ENCODE peak calls at places on chromosomes 4 and X, in four cellular contexts. A is K562, W is endothelial cell of umbilical vein, X is IMR-90. B is an unnamed sample. For H3K9me1, the result is how much of the 10 kb centered on the place peaks cover.

GRCh38 chr4:2332976-2333319 is 71.0 kb upstream of the MXD4 start:
- DNase-seq in A (no peak), W (no peak), X (no peak), B (no peak)

GRCh38 chr4:60463846-60464502 is 736.2 kb upstream of the ADGRL3 start:
- DNase-seq in A (peak), W (no peak), X (no peak), B (no peak)

GRCh38 chrX:2974946-2975345 is 31.4 kb upstream of the ARSH start:
- DNase-seq in A (no peak), W (no peak), X (no peak), B (no peak)

GRCh38 chr4:123488916-123489315 is 92.3 kb downstream of the SPRY1 start:
- DNase-seq in A (peak), W (no peak), X (peak), B (peak)

GRCh38 chr4:56745082-56745481 is 64.0 kb upstream of the HOPX start:
- DNase-seq in A (no peak), W (no peak), X (no peak), B (no peak)

GRCh38 chrX:25278341-25278740 is 262.6 kb upstream of the ARX start:
- DNase-seq in A (no peak), W (no peak), X (no peak), B (no peak)

GRCh38 chr4:38125816-38126215 is 165.6 kb downstream of the PTTG2 start:
- DNase-seq in A (no peak), W (no peak), X (peak), B (no peak)

GRCh38 chr4:151117371-151117962 is 18.0 kb downstream of the RPS3A start:
- DNase-seq in A (peak), W (peak), X (peak), B (no peak)

GRCh38 chrX:39809326-39809725 is 288.4 kb downstream of the BCOR start:
- DNase-seq in A (no peak), W (peak), X (peak), B (peak)

GRCh38 chr4:159071969-159072765 is 30.7 kb upstream of the RAPGEF2 start:
- DNase-seq in A (no peak), W (no peak), X (peak), B (no peak)

GRCh38 chr4:143183513-143184216 is 1.1 kb upstream of the USP38 start:
- DNase-seq in A (peak), W (no peak), X (no peak), B (no peak)

GRCh38 chr4:74583066-74583700 is 138.2 kb downstream of the AREG start:
- DNase-seq in A (no peak), W (no peak), X (peak), B (no peak)

GRCh38 chr4:124883642-124884041 is 171.1 kb upstream of the ANKRD50 start:
- DNase-seq in A (no peak), W (peak), X (peak), B (no peak)

GRCh38 chr4:59537231-59537886 is 1662.8 kb upstream of the ADGRL3 start:
- DNase-seq in A (no peak), W (no peak), X (no peak), B (no peak)

GRCh38 chr4:81237791-81238190 is 22.8 kb upstream of the PRKG2 start:
- DNase-seq in A (no peak), W (no peak), X (no peak), B (no peak)

GRCh38 chrX:71366674-71367256 is 608 bp downstream of the TAF1 start:
- DNase-seq in A (peak), W (peak), X (peak), B (no peak)

GRCh38 chrX:107654778-107655761 is 26.8 kb downstream of the PRPS1 start:
- DNase-seq in A (peak), W (peak), X (peak), B (peak)

GRCh38 chr4:47913858-47914218 is 545 bp downstream of the NFXL1 start:
- DNase-seq in A (peak), W (no peak), X (no peak), B (no peak)

GRCh38 chr4:134027931-134028330 is 173.7 kb downstream of the PABPC4L start:
- DNase-seq in A (peak), W (peak), X (peak), B (no peak)

GRCh38 chr4:170106899-170107298 is 17.1 kb upstream of the AADAT start:
- DNase-seq in A (no peak), W (no peak), X (no peak), B (no peak)

GRCh38 chrX:41086627-41086932 is 1.3 kb downstream of the USP9X start:
- DNase-seq in A (peak), W (no peak), X (no peak), B (no peak)

GRCh38 chr4:183905593-183906485 is 732 bp downstream of the STOX2 start:
- DNase-seq in A (no peak), W (peak), X (peak), B (no peak)

GRCh38 chr4:168674077-168674747 is 177.4 kb downstream of the PALLD start:
- DNase-seq in A (no peak), W (no peak), X (peak), B (no peak)

GRCh38 chrX:153969904-153970397 is 1.7 kb downstream of the HCFC1 start:
- DNase-seq in A (peak), W (peak), X (peak), B (no peak)

GRCh38 chrX:2342878-2343277 is 157.9 kb downstream of the DHRSX start:
- DNase-seq in A (peak), W (no peak), X (peak), B (no peak)

GRCh38 chrX:39205467-39205866 is 404.2 kb downstream of the MID1IP1 start:
- DNase-seq in A (no peak), W (no peak), X (no peak), B (no peak)

GRCh38 chr4:131367441-131367840 is 1781.7 kb upstream of the PCDH10 start:
- DNase-seq in A (no peak), W (no peak), X (no peak), B (no peak)

GRCh38 chr4:142434519-142435224 is 411.4 kb downstream of the INPP4B start:
- DNase-seq in A (no peak), W (no peak), X (no peak), B (no peak)

GRCh38 chrX:6644411-6644810 is 109.5 kb upstream of the VCX3A start:
- DNase-seq in A (peak), W (no peak), X (no peak), B (no peak)

GRCh38 chrX:67523932-67524331 is 19.9 kb upstream of the AR start:
- DNase-seq in A (no peak), W (peak), X (no peak), B (no peak)

GRCh38 chrX:24542756-24543155 is 77.7 kb downstream of the PDK3 start:
- DNase-seq in A (no peak), W (peak), X (no peak), B (no peak)

GRCh38 chrX:47502591-47503222 is 19.7 kb upstream of the ZNF41 start:
- DNase-seq in A (no peak), W (no peak), X (peak), B (no peak)

GRCh38 chr4:185774076-185774731 is 37.8 kb downstream of the SORBS2 start:
- DNase-seq in A (no peak), W (peak), X (no peak), B (no peak)

GRCh38 chr4:185771696-185772390 is 40.2 kb downstream of the SORBS2 start:
- DNase-seq in A (no peak), W (peak), X (no peak), B (no peak)

GRCh38 chr4:185774815-185775684 is 36.9 kb downstream of the SORBS2 start:
- DNase-seq in A (no peak), W (peak), X (peak), B (no peak)

GRCh38 chr4:185772391-185773093 is 39.5 kb downstream of the SORBS2 start:
- DNase-seq in A (no peak), W (peak), X (no peak), B (no peak)

DNA sequence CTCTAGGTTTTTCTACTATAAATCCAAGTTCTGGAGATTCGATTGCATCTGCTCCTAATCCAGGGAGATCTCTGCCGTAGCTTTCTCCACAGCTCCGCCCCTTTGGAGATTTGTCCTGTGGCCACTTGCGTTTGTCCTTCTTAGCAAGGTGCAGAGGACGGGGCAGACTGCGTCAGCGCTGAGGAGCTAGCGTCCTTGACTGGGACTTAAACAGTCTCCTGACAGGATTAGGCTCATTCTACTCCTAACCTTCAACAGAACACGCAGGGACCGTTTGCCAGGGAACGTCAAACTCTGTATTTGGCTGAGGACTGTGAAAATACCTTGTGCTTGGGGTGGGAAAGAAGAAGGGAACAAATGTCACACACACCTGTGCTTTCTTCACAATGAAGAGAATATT is 38.6 kb downstream of the SORBS2 start:
- DNase-seq in A (no peak), W (peak), X (no peak), B (no peak)
- H3K4me3 ChIP-seq in A (no peak), W (peak), X (no peak), B (no peak)

GRCh38 chr4:34417160-34417559 is 1827.2 kb downstream of the ARAP2 start:
- DNase-seq in A (no peak), W (no peak), X (no peak), B (no peak)

GRCh38 chr4:34422472-34422871 is 1821.8 kb downstream of the ARAP2 start:
- DNase-seq in A (no peak), W (no peak), X (no peak), B (no peak)
- H3K9me1 ChIP-seq in A (under half), W (under half), X (under half), B (under half)

GRCh38 chrX:30495468-30495867 is 82.1 kb downstream of the TASL start:
- DNase-seq in A (no peak), W (no peak), X (no peak), B (no peak)
- H3K4me2 ChIP-seq in A (no peak), W (no peak), X (no peak), B (no peak)

GRCh38 chr4:176782794-176783193 is 9.9 kb downstream of the VEGFC start:
- DNase-seq in A (no peak), W (peak), X (peak), B (no peak)
- H3K4me3 ChIP-seq in A (no peak), W (no peak), X (no peak), B (no peak)

GRCh38 chr4:121758896-121759568 is 5.9 kb downstream of the SMIM43 start:
- DNase-seq in A (no peak), W (no peak), X (peak), B (no peak)
- H3K9me1 ChIP-seq in A (under half), W (under half), X (under half), B (under half)

GRCh38 chrX:84168095-84168494 is 19.9 kb downstream of the RPS6KA6 start:
- DNase-seq in A (no peak), W (peak), X (peak), B (no peak)

GRCh38 chrX:84170931-84171330 is 17.1 kb downstream of the RPS6KA6 start:
- DNase-seq in A (no peak), W (no peak), X (peak), B (no peak)

GRCh38 chrX:84165716-84166115 is 22.3 kb downstream of the RPS6KA6 start:
- DNase-seq in A (no peak), W (no peak), X (no peak), B (no peak)

GRCh38 chrX:84174348-84174747 is 13.7 kb downstream of the RPS6KA6 start:
- DNase-seq in A (no peak), W (no peak), X (no peak), B (no peak)

GRCh38 chrX:84168574-84168973 is 19.4 kb downstream of the RPS6KA6 start:
- DNase-seq in A (no peak), W (peak), X (peak), B (no peak)
- H3K4me2 ChIP-seq in A (no peak), W (no peak), X (no peak), B (no peak)

GRCh38 chr4:8593268-8594096 is 917 bp downstream of the CPZ start:
- DNase-seq in A (peak), W (no peak), X (no peak), B (no peak)

GRCh38 chr4:8594097-8595038 is 1.8 kb downstream of the CPZ start:
- DNase-seq in A (peak), W (peak), X (peak), B (no peak)

GRCh38 chr4:8597319-8597718 is 4.8 kb downstream of the CPZ start:
- DNase-seq in A (no peak), W (no peak), X (no peak), B (no peak)

GRCh38 chr4:8596891-8597290 is 4.3 kb downstream of the CPZ start:
- DNase-seq in A (no peak), W (no peak), X (no peak), B (no peak)

DNA sequence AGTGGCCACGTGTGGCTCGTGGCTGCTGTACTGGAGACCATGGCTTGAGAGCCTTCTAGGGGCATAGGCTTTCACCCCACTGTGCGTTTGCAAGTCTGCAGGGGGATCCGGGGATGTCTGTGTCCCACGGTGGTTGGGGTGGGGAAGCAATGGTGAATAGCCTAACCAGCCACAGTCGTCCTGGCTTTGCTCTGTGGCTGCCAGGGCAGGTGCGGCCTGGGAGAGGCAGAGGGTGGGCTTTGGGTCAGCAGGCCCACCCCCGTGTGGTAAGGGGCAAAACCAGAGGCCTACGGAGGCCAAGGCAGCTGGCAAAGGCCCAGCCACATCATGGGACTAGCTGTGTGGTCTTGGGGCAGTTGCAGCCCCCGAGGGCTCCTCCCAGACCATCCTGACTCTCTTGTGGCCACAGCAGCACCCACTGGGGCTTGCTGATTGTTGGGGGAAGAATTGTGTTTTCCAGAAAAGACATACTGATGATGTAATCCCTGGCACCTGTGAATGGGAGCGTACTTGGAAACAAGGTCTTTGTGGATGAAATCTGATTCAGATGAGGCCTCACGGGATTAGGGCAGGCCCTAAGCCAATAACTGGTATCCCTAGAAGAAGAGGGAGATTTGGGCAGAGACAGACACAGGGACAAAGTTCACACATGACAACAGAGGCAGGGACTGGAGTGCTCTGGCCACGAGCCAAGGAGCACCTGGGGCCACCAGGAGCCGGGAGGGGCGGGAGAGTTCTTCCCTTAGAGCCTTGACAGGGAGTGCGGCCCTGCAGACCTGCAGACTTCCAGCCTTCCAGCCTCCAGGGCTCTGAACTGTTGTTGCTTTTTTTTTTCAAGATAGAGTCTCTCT is 2.9 kb downstream of the CPZ start:
- DNase-seq in A (no peak), W (no peak), X (no peak), B (no peak)
- H3K4me3 ChIP-seq in A (no peak), W (no peak), X (no peak), B (no peak)

DNA sequence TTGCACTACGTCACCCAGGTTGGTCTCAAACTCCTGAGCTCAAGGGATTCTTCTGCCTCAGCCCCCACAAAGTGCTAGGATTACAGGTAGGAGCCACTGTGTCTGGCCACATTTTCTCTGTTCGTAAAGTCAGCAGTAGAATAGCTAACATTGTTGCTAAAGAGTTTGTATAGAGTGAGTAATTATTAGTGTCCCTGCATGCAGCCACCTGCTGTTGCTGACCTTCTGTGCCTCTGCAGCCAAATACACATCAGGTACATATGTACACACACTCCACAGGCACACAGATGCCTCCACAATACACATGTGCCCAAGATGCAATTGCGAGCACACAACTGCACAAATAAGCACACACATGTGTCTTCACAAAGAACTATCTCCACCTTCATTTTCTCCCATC is 10.9 kb downstream of the DRD5 start:
- DNase-seq in A (no peak), W (no peak), X (no peak), B (no peak)
- H3K9me1 ChIP-seq in A (under half), W (under half), X (under half), B (under half)

GRCh38 chr4:176013466-176014247 is 52.0 kb upstream of the WDR17 start:
- DNase-seq in A (no peak), W (no peak), X (no peak), B (no peak)
- H3K4me2 ChIP-seq in A (no peak), W (no peak), X (no peak), B (no peak)